ENCODE peak calls at places on chromosomes 16 and 17, in six cellular contexts. E is IMR-90; Y is adrenal gland; I is heart left ventricle; P is CD8-positive, alpha-beta T cell; K is thoracic aorta. U is an unnamed sample.

GRCh38 chr16:69112285-69113129 is 7.1 kb downstream of the HAS3 start:
- DNase-seq in E (peak; percentile 25), Y (peak; percentile 44), I (peak; percentile 81), P (no peak), K (no peak), U (peak; percentile 59)

GRCh38 chr16:74297296-74297665 is 667 bp downstream of the PSMD7 start:
- DNase-seq in E (peak; percentile 19), Y (peak; percentile 28), I (no peak), P (no peak), K (peak; percentile 16), U (peak; percentile 59)

GRCh38 chr17:65783845-65784334 is 222.4 kb upstream of the AXIN2 start:
- DNase-seq in E (peak; percentile 94), Y (peak; percentile 33), I (no peak), P (no peak), K (no peak), U (no peak)

GRCh38 chr17:30819941-30820705 is 4.4 kb downstream of the CRLF3 start:
- DNase-seq in E (peak; percentile 9), Y (no peak), I (no peak), P (no peak), K (no peak), U (no peak)

GRCh38 chr17:39152134-39152884 is 872 bp upstream of the PLXDC1 start:
- DNase-seq in E (no peak), Y (no peak), I (peak; percentile 68), P (peak; percentile 65), K (no peak), U (peak; percentile 65)

GRCh38 chr17:266219-266618 is 84.8 kb upstream of the DOC2B start:
- DNase-seq in E (no peak), Y (peak; percentile 3), I (no peak), P (peak; percentile 31), K (no peak), U (no peak)

GRCh38 chr17:44384281-44384822 is 5.1 kb downstream of the ITGA2B start:
- DNase-seq in E (no peak), Y (no peak), I (no peak), P (no peak), K (no peak), U (no peak)

GRCh38 chr16:50841081-50841886 is 99.4 kb downstream of the CYLD start:
- DNase-seq in E (no peak), Y (peak; percentile 45), I (no peak), P (peak; percentile 53), K (no peak), U (no peak)

GRCh38 chr16:21986692-21987246 is 14.1 kb downstream of the PDZD9 start:
- DNase-seq in E (no peak), Y (no peak), I (no peak), P (no peak), K (no peak), U (no peak)

DNA sequence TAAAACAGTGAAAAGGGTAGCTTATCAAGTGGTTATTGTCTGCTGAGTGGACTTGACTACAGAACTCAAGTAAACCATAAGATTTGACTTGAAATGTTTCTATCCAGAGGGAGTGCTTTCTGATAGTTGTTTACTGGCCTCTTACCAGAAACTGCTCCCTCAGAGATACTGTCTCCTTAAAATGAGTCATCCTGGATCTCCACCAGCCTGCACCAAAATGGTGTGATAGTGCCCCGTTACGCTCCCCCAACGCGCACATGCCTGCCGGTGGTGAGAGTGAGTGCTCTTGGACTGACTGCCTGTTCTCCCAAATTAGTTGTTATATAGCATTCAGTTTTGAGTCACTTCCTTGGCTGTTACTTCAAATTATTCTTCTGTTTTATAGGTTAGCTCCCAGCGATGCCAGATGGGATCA is 22.9 kb downstream of the PRCD start:
- DNase-seq in E (peak; percentile 92), Y (peak; percentile 77), I (no peak), P (no peak), K (no peak), U (peak; percentile 70)
- H3K4me1 ChIP-seq in E (peaks cover 17% of the 10 kb centered on the region), Y (peaks cover 37% of the 10 kb centered on the region), I (peaks cover 15% of the 10 kb centered on the region), P (peaks cover 53% of the 10 kb centered on the region), K (peaks cover 23% of the 10 kb centered on the region), U (no peaks in the 10 kb centered on the region)

GRCh38 chr16:24995033-24995432 is 20.1 kb downstream of the ARHGAP17 start:
- DNase-seq in E (no peak), Y (no peak), I (no peak), P (no peak), K (no peak), U (no peak)
- H3K4me1 ChIP-seq in E (peaks cover 38% of the 10 kb centered on the region), Y (peaks cover 39% of the 10 kb centered on the region), I (peaks cover 59% of the 10 kb centered on the region), P (peaks cover 19% of the 10 kb centered on the region), K (peaks cover 94% of the 10 kb centered on the region), U (peaks cover 34% of the 10 kb centered on the region)

GRCh38 chr16:16073884-16074781 is 124.7 kb downstream of the ABCC1 start:
- DNase-seq in E (peak; percentile 90), Y (no peak), I (no peak), P (no peak), K (no peak), U (no peak)

GRCh38 chr16:16076400-16076901 is 127.0 kb downstream of the ABCC1 start:
- DNase-seq in E (no peak), Y (no peak), I (no peak), P (no peak), K (no peak), U (no peak)

GRCh38 chr16:16071631-16072244 is 122.3 kb downstream of the ABCC1 start:
- DNase-seq in E (peak; percentile 78), Y (peak; percentile 61), I (no peak), P (no peak), K (no peak), U (peak; percentile 80)

GRCh38 chr16:16080465-16081065 is 131.1 kb downstream of the ABCC1 start:
- DNase-seq in E (no peak), Y (no peak), I (no peak), P (no peak), K (no peak), U (no peak)

GRCh38 chr16:16075463-16076399 is 126.3 kb downstream of the ABCC1 start:
- DNase-seq in E (peak; percentile 41), Y (peak; percentile 66), I (peak; percentile 74), P (no peak), K (no peak), U (no peak)
- H3K4me1 ChIP-seq in E (peaks cover 32% of the 10 kb centered on the region), Y (peaks cover 6% of the 10 kb centered on the region), I (peaks cover 4% of the 10 kb centered on the region), P (no peaks in the 10 kb centered on the region), K (peaks cover 58% of the 10 kb centered on the region), U (peaks cover 3% of the 10 kb centered on the region)

DNA sequence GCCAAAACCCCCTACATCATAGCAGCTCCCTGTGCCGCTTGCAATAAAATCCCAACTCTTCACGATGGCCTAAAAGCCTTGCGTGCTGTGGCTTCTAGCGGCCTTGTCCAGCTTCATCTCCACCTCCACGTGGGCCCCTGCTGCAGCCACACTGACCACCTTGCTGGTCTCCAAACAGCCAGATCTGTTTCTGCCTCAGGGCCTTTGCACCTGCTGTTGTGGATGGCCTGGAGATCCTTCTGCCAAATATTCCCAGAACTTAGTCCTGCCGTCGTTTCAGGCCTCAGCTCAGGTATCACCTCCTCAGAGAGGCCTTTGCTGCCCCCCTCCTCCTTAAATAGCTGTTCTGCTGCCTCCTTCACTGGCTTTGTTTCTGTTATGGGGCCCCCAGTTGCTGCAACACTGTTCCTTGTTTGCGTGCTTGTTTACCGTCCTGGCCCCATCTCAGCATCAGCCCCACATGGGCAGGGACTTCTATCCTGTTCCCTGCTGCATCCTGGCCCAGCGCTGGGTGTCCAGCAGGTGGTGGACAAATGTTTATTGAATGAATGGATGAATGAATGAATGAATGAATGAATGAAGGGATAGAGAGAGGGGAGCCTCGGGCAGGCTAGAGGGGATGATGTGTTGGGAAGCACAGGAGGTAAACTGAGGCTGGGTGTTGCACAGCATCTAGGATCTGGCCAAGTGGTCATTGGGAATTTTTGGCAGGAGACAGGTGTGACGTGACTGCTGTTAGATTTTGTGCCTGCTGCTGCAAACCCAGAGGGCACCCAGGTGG is 171.0 kb upstream of the GSE1 start:
- DNase-seq in E (no peak), Y (no peak), I (no peak), P (no peak), K (no peak), U (no peak)
- H3K4me1 ChIP-seq in E (no peaks in the 10 kb centered on the region), Y (no peaks in the 10 kb centered on the region), I (peaks cover 5% of the 10 kb centered on the region), P (peaks cover 16% of the 10 kb centered on the region), K (peaks cover 18% of the 10 kb centered on the region), U (no peaks in the 10 kb centered on the region)

GRCh38 chr17:77446959-77447634 is 306.3 kb downstream of the SEC14L1 start:
- DNase-seq in E (peak; percentile 87), Y (no peak), I (no peak), P (no peak), K (no peak), U (no peak)
- H3K4me1 ChIP-seq in E (peaks cover 60% of the 10 kb centered on the region), Y (peaks cover 37% of the 10 kb centered on the region), I (peaks cover 63% of the 10 kb centered on the region), P (peaks cover 74% of the 10 kb centered on the region), K (peaks cover 66% of the 10 kb centered on the region), U (peaks cover 40% of the 10 kb centered on the region)

DNA sequence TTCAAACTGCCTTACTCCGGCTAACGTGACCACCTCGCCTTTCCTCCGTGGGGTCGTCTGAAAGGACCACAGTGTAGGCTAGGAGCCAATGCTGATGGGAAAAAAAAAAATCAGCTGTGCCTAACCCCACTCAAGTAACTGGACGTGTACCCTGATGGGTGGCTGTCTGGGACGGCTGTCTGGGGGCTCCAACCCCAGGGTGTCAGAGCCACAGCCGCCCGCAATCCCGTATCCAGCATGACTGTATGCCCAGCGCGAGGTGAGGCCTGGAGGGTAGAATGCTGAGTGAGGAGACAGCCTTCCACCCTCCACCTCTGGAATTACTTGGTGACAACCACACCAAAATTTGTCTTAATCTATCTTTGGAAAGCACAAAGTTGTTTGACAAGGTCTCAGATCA is 2.8 kb downstream of the CSNK1D start:
- DNase-seq in E (no peak), Y (no peak), I (peak; percentile 52), P (no peak), K (no peak), U (no peak)
- H3K4me1 ChIP-seq in E (peaks cover 44% of the 10 kb centered on the region), Y (peaks cover 57% of the 10 kb centered on the region), I (peaks cover 45% of the 10 kb centered on the region), P (peaks cover 66% of the 10 kb centered on the region), K (peaks cover 80% of the 10 kb centered on the region), U (peaks cover 18% of the 10 kb centered on the region)

GRCh38 chr16:89355036-89355435 is 135.3 kb downstream of the ANKRD11 start:
- DNase-seq in E (no peak), Y (no peak), I (no peak), P (no peak), K (no peak), U (no peak)
- H3K4me1 ChIP-seq in E (peaks cover 18% of the 10 kb centered on the region), Y (peaks cover 23% of the 10 kb centered on the region), I (peaks cover 32% of the 10 kb centered on the region), P (peaks cover 89% of the 10 kb centered on the region), K (peaks cover 50% of the 10 kb centered on the region), U (peaks cover 28% of the 10 kb centered on the region)

GRCh38 chr17:55572599-55572998 is 61.3 kb upstream of the SMIM36 start:
- DNase-seq in E (no peak), Y (no peak), I (no peak), P (no peak), K (no peak), U (no peak)
- H3K4me1 ChIP-seq in E (peaks cover 10% of the 10 kb centered on the region), Y (peaks cover 6% of the 10 kb centered on the region), I (no peaks in the 10 kb centered on the region), P (peaks cover 13% of the 10 kb centered on the region), K (no peaks in the 10 kb centered on the region), U (peaks cover 3% of the 10 kb centered on the region)

GRCh38 chr17:64045176-64045575 is 24.7 kb upstream of the ICAM2 start:
- DNase-seq in E (no peak), Y (no peak), I (no peak), P (no peak), K (no peak), U (no peak)
- H3K4me1 ChIP-seq in E (no peaks in the 10 kb centered on the region), Y (peaks cover 11% of the 10 kb centered on the region), I (no peaks in the 10 kb centered on the region), P (peaks cover 5% of the 10 kb centered on the region), K (peaks cover 9% of the 10 kb centered on the region), U (no peaks in the 10 kb centered on the region)

U was measured in right cardiac atrium.